ENCODE peak calls at places on chromosome 17, in eight cellular contexts. Z is NCI-H2029 treated with DMSO at 0.1 percent for 48 hours; U is fibroblast of the conjunctiva; A is NCI-H460; J is CD8-positive, alpha-beta T cell; S is activated CD4-positive, alpha-beta T cell treated with anti-CD3 and anti-CD28 coated beads for 24 hours; O is prostate gland; V is stimulated activated CD8-positive, alpha-beta memory T cell treated with anti-CD3 and anti-CD28 coated beads, Interleukin-4, amount 100 ng/mL, for 4 hours. T is an unnamed sample.

GRCh38 chr17:61217878-61218437 is 181.7 kb upstream of the TBX2 start:
- DNase-seq in Z (no peak), U (no peak), A (no peak), J (no peak), S (no peak), O (no peak), V (no peak), T (no peak)

GRCh38 chr17:2926019-2926650 is 129.9 kb downstream of the RAP1GAP2 start:
- DNase-seq in Z (no peak), U (peak), A (no peak), J (no peak), S (no peak), O (no peak), V (no peak), T (no peak)

GRCh38 chr17:12808723-12809122 is 19.4 kb downstream of the ARHGAP44 start:
- DNase-seq in Z (no peak), U (no peak), A (no peak), J (no peak), S (no peak), O (no peak), V (no peak), T (no peak)

GRCh38 chr17:28792877-28793666 is 49.3 kb downstream of the TRAF4 start:
- DNase-seq in Z (no peak), U (no peak), A (no peak), J (no peak), S (no peak), O (no peak), V (no peak), T (no peak)

GRCh38 chr17:76239538-76240274 is 587 bp downstream of the RNF157 start:
- DNase-seq in Z (no peak), U (no peak), A (no peak), J (no peak), S (no peak), O (no peak), V (no peak), T (no peak)

GRCh38 chr17:45692661-45693060 is 91.5 kb upstream of the CRHR1 start:
- DNase-seq in Z (no peak), U (no peak), A (no peak), J (no peak), S (no peak), O (no peak), V (no peak), T (no peak)

GRCh38 chr17:59332890-59333377 is 1.5 kb downstream of the YPEL2 start:
- DNase-seq in Z (no peak), U (no peak), A (no peak), J (no peak), S (no peak), O (peak), V (no peak), T (no peak)

GRCh38 chr17:82245144-82246039 is 16.6 kb downstream of the SLC16A3 start:
- DNase-seq in Z (no peak), U (no peak), A (no peak), J (no peak), S (no peak), O (no peak), V (no peak), T (no peak)

GRCh38 chr17:10699861-10700260 is 2.5 kb downstream of the ADPRM start:
- DNase-seq in Z (no peak), U (no peak), A (no peak), J (no peak), S (no peak), O (no peak), V (no peak), T (no peak)

GRCh38 chr17:80970044-80970761 is 21.4 kb upstream of the CHMP6 start:
- DNase-seq in Z (no peak), U (no peak), A (no peak), J (peak), S (no peak), O (peak), V (no peak), T (no peak)

GRCh38 chr17:1720856-1721386 is 3.6 kb upstream of the WDR81 start:
- DNase-seq in Z (peak), U (no peak), A (peak), J (peak), S (peak), O (peak), V (peak), T (no peak)